ENCODE peak calls at places on chromosomes 5 and 9, in nine cellular contexts. Q is fibroblast of the aortic adventitia; Z is ovary; H is GM06990; M is suprapubic skin; K is uterus; A is Panc1; J is fibroblast of mammary gland; B is CD4-positive, alpha-beta T cell. Y is an unnamed sample.

GRCh38 chr9:74443036-74443750 is 53.9 kb upstream of the RORB start:
- DNase-seq in Q (no peak), Z (no peak), H (no peak), M (no peak), K (no peak), A (no peak), J (peak), B (no peak), Y (no peak)

GRCh38 chr9:133854048-133854447 is 115.9 kb upstream of the SARDH start:
- DNase-seq in Q (no peak), Z (no peak), H (no peak), M (no peak), K (no peak), A (no peak), J (no peak), B (no peak), Y (no peak)

GRCh38 chr5:176887252-176887849 is 11.8 kb downstream of the HK3 start:
- DNase-seq in Q (no peak), Z (no peak), H (no peak), M (peak), K (no peak), A (no peak), J (no peak), B (no peak), Y (no peak)

GRCh38 chr9:107049046-107049824 is 186.3 kb downstream of the ZNF462 start:
- DNase-seq in Q (no peak), Z (no peak), H (no peak), M (no peak), K (no peak), A (no peak), J (no peak), B (no peak), Y (no peak)

GRCh38 chr5:142832263-142832662 is 62.1 kb downstream of the ARHGAP26 start:
- DNase-seq in Q (no peak), Z (no peak), H (no peak), M (no peak), K (no peak), A (no peak), J (no peak), B (no peak), Y (no peak)

GRCh38 chr9:69916950-69917349 is 96.3 kb downstream of the CFAP95 start:
- DNase-seq in Q (no peak), Z (no peak), H (no peak), M (no peak), K (no peak), A (no peak), J (no peak), B (no peak), Y (no peak)

GRCh38 chr9:104339692-104340091 is 164.4 kb upstream of the OR13F1 start:
- DNase-seq in Q (peak), Z (no peak), H (no peak), M (no peak), K (no peak), A (no peak), J (no peak), B (no peak), Y (no peak)

GRCh38 chr9:109956811-109957440 is 176.9 kb downstream of the PALM2AKAP2 start:
- DNase-seq in Q (peak), Z (no peak), H (no peak), M (no peak), K (no peak), A (no peak), J (peak), B (no peak), Y (no peak)

GRCh38 chr5:133480866-133481265 is 131.5 kb downstream of the FSTL4 start:
- DNase-seq in Q (no peak), Z (no peak), H (no peak), M (no peak), K (no peak), A (no peak), J (no peak), B (no peak), Y (no peak)

GRCh38 chr9:131701789-131702337 is 38.0 kb downstream of the RAPGEF1 start:
- DNase-seq in Q (no peak), Z (no peak), H (no peak), M (no peak), K (no peak), A (no peak), J (no peak), B (no peak), Y (no peak)

GRCh38 chr5:98770158-98770910 is 3.1 kb upstream of the RGMB start:
- DNase-seq in Q (peak), Z (peak), H (peak), M (no peak), K (peak), A (no peak), J (peak), B (peak), Y (peak)

GRCh38 chr9:134912126-134912840 is 5.4 kb downstream of the FCN1 start:
- DNase-seq in Q (no peak), Z (peak), H (no peak), M (no peak), K (no peak), A (no peak), J (no peak), B (no peak), Y (peak)

GRCh38 chr5:144575736-144576135 is 405.1 kb downstream of the KCTD16 start:
- DNase-seq in Q (no peak), Z (no peak), H (no peak), M (no peak), K (no peak), A (no peak), J (no peak), B (no peak), Y (no peak)

GRCh38 chr5:167851416-167851815 is 440.0 kb upstream of the WWC1 start:
- DNase-seq in Q (peak), Z (no peak), H (no peak), M (no peak), K (no peak), A (no peak), J (no peak), B (no peak), Y (no peak)

GRCh38 chr5:34717426-34718327 is 61.5 kb downstream of the RAI14 start:
- DNase-seq in Q (peak), Z (no peak), H (no peak), M (no peak), K (no peak), A (peak), J (peak), B (no peak), Y (no peak)

GRCh38 chr9:125462766-125463384 is 201.2 kb downstream of the GAPVD1 start:
- DNase-seq in Q (peak), Z (no peak), H (no peak), M (no peak), K (no peak), A (no peak), J (no peak), B (no peak), Y (no peak)

GRCh38 chr5:117295941-117296340 is 721.3 kb upstream of the SEMA6A start:
- DNase-seq in Q (no peak), Z (no peak), H (no peak), M (no peak), K (no peak), A (no peak), J (no peak), B (no peak), Y (no peak)

GRCh38 chr5:42614509-42614908 is 142.1 kb upstream of the CCDC152 start:
- DNase-seq in Q (peak), Z (no peak), H (no peak), M (no peak), K (no peak), A (no peak), J (peak), B (no peak), Y (no peak)

GRCh38 chr5:84274585-84275468 is 109.9 kb downstream of the EDIL3 start:
- DNase-seq in Q (peak), Z (no peak), H (no peak), M (no peak), K (no peak), A (no peak), J (peak), B (no peak), Y (no peak)

GRCh38 chr5:133285583-133286021 is 233.8 kb downstream of the HSPA4 start:
- DNase-seq in Q (peak), Z (no peak), H (no peak), M (no peak), K (no peak), A (peak), J (peak), B (no peak), Y (no peak)

GRCh38 chr9:128732576-128732975 is 8.6 kb upstream of the ZDHHC12 start:
- DNase-seq in Q (no peak), Z (no peak), H (no peak), M (no peak), K (no peak), A (no peak), J (no peak), B (no peak), Y (no peak)

DNA sequence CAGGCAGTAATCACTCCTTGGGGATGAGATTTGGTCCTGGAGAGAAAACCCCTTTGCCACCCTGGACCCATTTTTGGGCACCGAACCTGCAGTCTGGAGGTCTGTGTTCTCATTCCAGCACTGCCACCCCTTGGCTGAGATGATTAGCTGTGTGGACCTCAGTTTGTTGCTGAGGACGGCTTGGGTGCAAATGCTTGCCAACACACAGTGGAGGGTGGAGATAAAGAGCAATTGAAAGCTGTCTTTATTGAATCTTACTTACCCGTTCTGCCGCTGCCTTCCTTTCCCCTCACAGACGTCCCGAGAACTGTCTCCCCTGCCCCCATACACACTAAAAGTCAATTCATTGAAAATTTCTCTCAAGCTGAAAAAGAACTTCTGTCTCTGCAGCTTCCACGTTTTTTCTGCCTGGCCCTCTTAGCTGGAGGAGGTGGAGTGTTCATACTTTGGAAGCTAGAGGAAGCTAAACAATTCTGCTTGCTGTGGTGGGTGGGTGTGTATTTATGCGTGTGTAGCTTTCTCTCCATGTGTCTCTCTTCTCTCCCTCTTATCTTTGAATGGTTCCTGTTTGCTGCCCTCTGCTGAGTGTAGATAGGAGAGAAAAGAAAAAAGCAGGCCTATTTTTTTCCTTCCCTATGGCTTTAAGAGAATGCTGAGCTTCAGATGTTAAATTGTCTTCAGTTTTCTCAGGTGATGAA is 6.6 kb downstream of the GALNT10 start:
- DNase-seq in Q (peak), Z (no peak), H (no peak), M (no peak), K (no peak), A (no peak), J (peak), B (no peak), Y (no peak)
- TF ChIP-seq CTCF in Q (peak), Z (peak), H (peak), M (no peak), K (peak), A (peak), J (peak), B (peak), Y (peak)

GRCh38 chr9:32966036-32966435 is 35.4 kb downstream of the APTX start:
- DNase-seq in Q (peak), Z (no peak), H (no peak), M (no peak), K (no peak), A (no peak), J (no peak), B (no peak), Y (no peak)

GRCh38 chr9:32969270-32969669 is 32.2 kb downstream of the APTX start:
- DNase-seq in Q (no peak), Z (no peak), H (no peak), M (no peak), K (no peak), A (no peak), J (peak), B (no peak), Y (no peak)

GRCh38 chr9:32970554-32970953 is 30.9 kb downstream of the APTX start:
- DNase-seq in Q (no peak), Z (no peak), H (no peak), M (no peak), K (no peak), A (no peak), J (no peak), B (no peak), Y (no peak)

GRCh38 chr9:32968101-32969011 is 33.1 kb downstream of the APTX start:
- DNase-seq in Q (peak), Z (peak), H (no peak), M (no peak), K (peak), A (peak), J (peak), B (peak), Y (no peak)
- TF ChIP-seq CTCF in Q (peak), Z (peak), H (peak), M (peak), K (peak), A (peak), J (peak), B (peak), Y (peak)

GRCh38 chr9:15096959-15097358 is 186.7 kb upstream of the FREM1 start:
- DNase-seq in Q (no peak), Z (no peak), H (no peak), M (no peak), K (no peak), A (no peak), J (no peak), B (no peak), Y (no peak)
- TF ChIP-seq CTCF in Q (no peak), Z (no peak), H (no peak), M (no peak), K (no peak), A (no peak), J (no peak), B (no peak), Y (peak)

DNA sequence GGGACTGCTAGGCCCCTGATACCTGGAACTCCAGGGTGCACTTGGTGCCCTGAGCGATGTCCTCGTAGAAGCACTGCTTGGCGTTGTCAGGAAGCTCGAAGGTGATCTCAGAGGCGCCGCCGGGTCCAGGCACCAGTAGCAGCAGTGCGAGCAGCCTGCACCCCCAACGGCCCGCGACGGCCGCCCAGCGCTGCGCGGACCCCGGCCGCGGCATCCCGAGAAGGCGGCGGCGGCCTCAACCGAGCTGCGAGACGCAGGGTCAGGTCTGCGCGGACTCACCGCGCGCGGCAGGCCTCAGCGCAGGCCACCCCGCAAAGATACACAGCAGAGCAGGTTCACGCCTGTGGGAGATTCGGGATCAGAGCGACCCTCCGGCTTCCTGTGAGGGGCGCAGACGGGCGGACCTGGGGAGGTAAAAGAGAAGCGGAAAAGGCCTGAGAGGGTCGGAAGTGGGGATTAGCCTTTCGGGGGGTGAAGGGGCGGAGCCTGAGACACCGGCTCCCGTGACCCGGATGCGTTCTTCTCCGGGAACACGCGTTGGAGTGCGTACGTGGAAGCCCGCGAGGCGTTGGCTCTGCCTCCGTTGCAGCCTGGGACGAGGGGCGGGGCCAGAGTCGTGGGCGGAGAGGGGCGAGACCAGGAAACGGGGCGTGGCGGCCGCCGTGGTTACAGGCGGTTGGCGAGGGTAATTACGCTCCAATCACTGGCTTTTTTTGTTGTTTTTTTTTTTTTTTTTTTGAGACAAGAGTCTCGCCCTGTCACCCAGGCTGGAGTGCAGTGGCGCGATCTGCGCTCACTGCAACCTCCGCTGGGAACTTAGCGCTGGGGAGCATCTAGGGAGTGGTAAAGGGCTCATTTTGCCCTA is at the start of gene TMED7:
- DNase-seq in Q (peak), Z (peak), H (peak), M (peak), K (peak), A (peak), J (peak), B (peak), Y (peak)
- TF ChIP-seq CTCF in Q (no peak), Z (peak), H (no peak), M (no peak), K (peak), A (no peak), J (no peak), B (no peak), Y (peak)

DNA sequence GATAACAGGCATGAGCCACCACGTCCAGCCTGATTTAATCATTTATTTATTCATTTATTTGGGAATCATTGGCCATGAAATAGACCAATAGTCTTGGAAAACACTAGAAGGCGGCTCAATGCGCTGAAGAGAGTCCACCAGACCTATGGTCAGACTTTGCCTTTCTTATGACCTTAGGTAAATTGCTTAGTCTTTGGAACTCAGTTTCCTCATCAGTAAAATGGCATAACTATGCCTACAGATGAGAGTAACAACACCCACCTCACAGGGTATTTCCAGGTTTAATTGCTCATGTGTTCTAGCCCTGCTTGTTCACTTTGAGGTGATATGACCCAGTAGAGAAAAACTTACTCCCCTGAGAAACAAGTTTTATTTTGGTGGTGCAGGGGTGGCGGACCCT is 38.2 kb upstream of the CPEB4 start:
- DNase-seq in Q (no peak), Z (no peak), H (no peak), M (no peak), K (no peak), A (no peak), J (no peak), B (no peak), Y (no peak)
- TF ChIP-seq CTCF in Q (no peak), Z (no peak), H (no peak), M (no peak), K (no peak), A (no peak), J (no peak), B (no peak), Y (no peak)

GRCh38 chr9:126773004-126773607 is 31.7 kb upstream of the ZBTB43 start:
- DNase-seq in Q (peak), Z (no peak), H (no peak), M (no peak), K (no peak), A (no peak), J (peak), B (no peak), Y (no peak)
- TF ChIP-seq CTCF in Q (peak), Z (no peak), H (peak), M (peak), K (no peak), A (peak), J (peak), B (peak), Y (peak)

GRCh38 chr9:98673681-98674080 is 35.1 kb downstream of the GABBR2 start:
- DNase-seq in Q (no peak), Z (no peak), H (no peak), M (no peak), K (no peak), A (no peak), J (no peak), B (no peak), Y (no peak)

DNA sequence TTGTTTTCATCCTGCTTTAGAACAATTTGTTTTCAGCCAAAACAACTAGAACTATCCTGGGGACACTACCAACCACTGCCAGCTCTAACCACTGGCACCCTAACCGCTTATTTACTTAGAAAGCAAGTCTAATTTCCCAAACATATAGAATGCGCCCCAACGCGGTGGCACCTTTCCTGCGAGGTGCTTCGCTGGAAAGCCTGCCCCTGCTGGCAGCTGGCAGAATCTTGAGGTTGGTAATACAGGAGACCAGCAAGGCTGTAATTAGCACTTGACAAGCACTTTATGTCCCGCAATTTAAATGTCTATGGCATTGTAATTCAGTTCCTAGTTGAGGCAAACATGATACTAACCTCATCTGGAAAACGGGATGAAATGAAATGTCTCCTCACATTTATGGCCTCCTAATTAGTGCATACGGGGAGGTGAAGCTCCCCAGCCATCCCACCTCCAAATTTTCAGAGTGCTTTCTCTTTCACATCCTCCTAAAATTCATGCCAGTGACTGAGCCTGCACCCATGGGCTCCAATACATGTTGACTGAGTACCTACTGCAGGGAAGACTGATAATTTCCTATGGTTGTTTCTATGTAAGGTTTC is 30.4 kb downstream of the GABBR2 start:
- DNase-seq in Q (no peak), Z (no peak), H (no peak), M (no peak), K (no peak), A (no peak), J (peak), B (no peak), Y (no peak)
- TF ChIP-seq CTCF in Q (peak), Z (no peak), H (peak), M (no peak), K (no peak), A (peak), J (peak), B (no peak), Y (peak)

GRCh38 chr9:77893706-77894105 is 137.9 kb downstream of the GNAQ start:
- DNase-seq in Q (no peak), Z (no peak), H (no peak), M (no peak), K (no peak), A (no peak), J (no peak), B (no peak), Y (no peak)
- TF ChIP-seq CTCF in Q (no peak), Z (no peak), H (no peak), M (no peak), K (no peak), A (no peak), J (no peak), B (no peak), Y (no peak)

DNA sequence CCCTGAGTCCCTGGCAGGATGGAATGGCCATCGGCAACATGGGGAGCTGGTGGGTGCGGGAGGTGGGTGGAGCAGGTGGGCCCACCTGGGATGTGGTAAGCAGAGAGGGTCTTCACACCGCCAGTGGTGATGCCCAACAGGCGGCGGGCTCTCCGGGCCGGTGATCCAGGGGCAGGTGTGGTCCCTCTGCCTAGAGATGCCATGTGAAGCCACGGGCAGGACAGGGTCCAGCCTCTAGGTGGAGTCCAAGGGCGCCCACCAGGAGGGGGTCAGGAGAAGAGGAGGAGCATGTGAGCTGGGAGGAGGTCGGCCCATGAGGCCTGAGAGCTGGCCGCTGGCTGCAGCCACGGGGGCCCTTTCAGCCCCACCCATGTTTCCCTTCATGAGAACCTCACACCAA is 221.1 kb downstream of the FANCC start:
- DNase-seq in Q (no peak), Z (no peak), H (no peak), M (no peak), K (no peak), A (no peak), J (no peak), B (no peak), Y (no peak)
- TF ChIP-seq CTCF in Q (peak), Z (no peak), H (peak), M (no peak), K (no peak), A (no peak), J (no peak), B (no peak), Y (peak)

Y was measured in chondrocyte.